ENCODE peak calls at places on chromosomes 12 and 14, in four cellular contexts. P is astrocyte of the spinal cord, E is T47D, U is AG04450. K is an unnamed sample.

GRCh38 chr14:72892879-72893635 is 844 bp downstream of the DPF3 start:
- DNase-seq in P (peak), E (peak), U (no peak), K (no peak)

GRCh38 chr14:61511558-61511924 is 183.8 kb upstream of the HIF1A start:
- DNase-seq in P (no peak), E (no peak), U (no peak), K (no peak)

GRCh38 chr12:104276192-104277131 is 27.1 kb upstream of the EID3 start:
- DNase-seq in P (no peak), E (no peak), U (no peak), K (no peak)

GRCh38 chr12:76031414-76032042 is at the start of gene PHLDA1:
- DNase-seq in P (peak), E (peak), U (peak), K (peak)

GRCh38 chr14:37145395-37145794 is 27.0 kb downstream of the SLC25A21 start:
- DNase-seq in P (no peak), E (no peak), U (no peak), K (no peak)

GRCh38 chr14:62706217-62706616 is 339.0 kb downstream of the KCNH5 start:
- DNase-seq in P (no peak), E (no peak), U (no peak), K (no peak)

GRCh38 chr12:26149963-26150362 is 25.1 kb upstream of the BHLHE41 start:
- DNase-seq in P (no peak), E (no peak), U (no peak), K (no peak)

GRCh38 chr12:105831372-105831771 is 307.4 kb downstream of the NUAK1 start:
- DNase-seq in P (no peak), E (no peak), U (no peak), K (no peak)

GRCh38 chr12:54227376-54227775 is 38.6 kb upstream of the SMUG1 start:
- DNase-seq in P (no peak), E (no peak), U (no peak), K (no peak)

GRCh38 chr12:22130671-22131070 is 84.7 kb downstream of the CMAS start:
- DNase-seq in P (no peak), E (no peak), U (no peak), K (no peak)

GRCh38 chr14:80624581-80624980 is 317.0 kb downstream of the CEP128 start:
- DNase-seq in P (no peak), E (no peak), U (no peak), K (no peak)

GRCh38 chr12:29741342-29742241 is 42.1 kb downstream of the TMTC1 start:
- DNase-seq in P (peak), E (no peak), U (no peak), K (no peak)

GRCh38 chr12:113748707-113749432 is 217.3 kb downstream of the RBM19 start:
- DNase-seq in P (no peak), E (no peak), U (no peak), K (no peak)

GRCh38 chr12:68765696-68766095 is 19.7 kb downstream of the SLC35E3 start:
- DNase-seq in P (no peak), E (no peak), U (no peak), K (no peak)

GRCh38 chr12:110576504-110576903 is 6.6 kb downstream of the PPTC7 start:
- DNase-seq in P (no peak), E (no peak), U (no peak), K (no peak)

GRCh38 chr14:87656315-87656714 is 336.7 kb downstream of the GALC start:
- DNase-seq in P (no peak), E (no peak), U (no peak), K (no peak)

GRCh38 chr14:86654558-86655184 is 1124.7 kb downstream of the FLRT2 start:
- DNase-seq in P (peak), E (peak), U (no peak), K (no peak)

GRCh38 chr12:117580718-117581062 is 219.3 kb upstream of the NOS1 start:
- DNase-seq in P (no peak), E (no peak), U (no peak), K (no peak)

GRCh38 chr12:6701078-6701768 is 608 bp upstream of the PIANP start:
- DNase-seq in P (no peak), E (no peak), U (no peak), K (no peak)

GRCh38 chr14:64233791-64234190 is 60.4 kb downstream of the ESR2 start:
- DNase-seq in P (no peak), E (no peak), U (no peak), K (no peak)

GRCh38 chr14:53539489-53540126 is 386.5 kb upstream of the DDHD1 start:
- DNase-seq in P (peak), E (peak), U (peak), K (no peak)

GRCh38 chr12:27999970-28000369 is 27.4 kb upstream of the PTHLH start:
- DNase-seq in P (peak), E (no peak), U (no peak), K (no peak)

GRCh38 chr14:79363291-79363690 is 848.0 kb downstream of the DIO2 start:
- DNase-seq in P (no peak), E (no peak), U (no peak), K (no peak)

GRCh38 chr14:103384450-103385152 is 614 bp upstream of the MARK3 start:
- DNase-seq in P (no peak), E (no peak), U (no peak), K (no peak)

GRCh38 chr14:56378046-56378445 is 201.6 kb upstream of the TMEM260 start:
- DNase-seq in P (no peak), E (no peak), U (no peak), K (no peak)

GRCh38 chr12:123109319-123109772 is 41.5 kb downstream of the PITPNM2 start:
- DNase-seq in P (peak), E (peak), U (no peak), K (no peak)

GRCh38 chr12:56358836-56359532 is 923 bp downstream of the STAT2 start:
- DNase-seq in P (peak), E (no peak), U (peak), K (no peak)

GRCh38 chr12:129716825-129717224 is 187.0 kb downstream of the TMEM132D start:
- DNase-seq in P (no peak), E (no peak), U (no peak), K (no peak)

GRCh38 chr14:31949709-31950108 is 127.4 kb upstream of the ARHGAP5 start:
- DNase-seq in P (no peak), E (no peak), U (no peak), K (no peak)

GRCh38 chr14:24441904-24442239 is 704 bp downstream of the SDR39U1 start:
- DNase-seq in P (no peak), E (peak), U (no peak), K (no peak)

GRCh38 chr12:89861086-89861485 is 152.4 kb upstream of the ATP2B1 start:
- DNase-seq in P (no peak), E (no peak), U (no peak), K (no peak)

GRCh38 chr12:3551976-3552725 is 61.1 kb downstream of the PRMT8 start:
- DNase-seq in P (no peak), E (no peak), U (no peak), K (no peak)

GRCh38 chr12:95099270-95099790 is 25.9 kb upstream of the NR2C1 start:
- DNase-seq in P (no peak), E (no peak), U (no peak), K (no peak)

GRCh38 chr12:17278946-17279345 is 673.0 kb upstream of the LMO3 start:
- DNase-seq in P (no peak), E (peak), U (no peak), K (no peak)

GRCh38 chr14:61570961-61571299 is 124.4 kb upstream of the HIF1A start:
- DNase-seq in P (no peak), E (peak), U (no peak), K (no peak)

GRCh38 chr14:46250113-46250703 is 401.4 kb downstream of the RPL10L start:
- DNase-seq in P (peak), E (peak), U (no peak), K (no peak)

GRCh38 chr12:107669946-107670345 is 15.7 kb upstream of the PWP1 start:
- DNase-seq in P (no peak), E (no peak), U (no peak), K (no peak)

GRCh38 chr12:104656383-104656782 is 199.6 kb downstream of the CHST11 start:
- DNase-seq in P (peak), E (no peak), U (no peak), K (no peak)